ENCODE peak calls at places on chromosomes 12 and 14, in eight cellular contexts. V, W, Z, C, I, J, B and Y are unnamed samples.

GRCh38 chr14:34257505-34257904 is 204.5 kb downstream of the SPTSSA start:
- DNase-seq in V (no peak), W (no peak), Z (no peak), C (no peak), I (no peak), J (no peak), B (no peak), Y (no peak)

GRCh38 chr12:79546461-79547043 is 144.2 kb downstream of the PAWR start:
- DNase-seq in V (no peak), W (no peak), Z (no peak), C (no peak), I (no peak), J (no peak), B (peak; percentile 3), Y (no peak)

GRCh38 chr12:15212877-15213276 is 8.3 kb downstream of the RERG start:
- DNase-seq in V (no peak), W (no peak), Z (no peak), C (no peak), I (no peak), J (no peak), B (no peak), Y (no peak)

GRCh38 chr12:7162691-7163114 is 26.8 kb upstream of the PEX5 start:
- DNase-seq in V (no peak), W (peak; percentile 5), Z (peak; percentile 24), C (no peak), I (no peak), J (peak; percentile 44), B (peak; percentile 68), Y (peak; percentile 47)

GRCh38 chr14:88856786-88857366 is 32.4 kb downstream of the TTC8 start:
- DNase-seq in V (no peak), W (no peak), Z (no peak), C (no peak), I (no peak), J (no peak), B (no peak), Y (no peak)

GRCh38 chr12:103901518-103902173 is 28.6 kb upstream of the HSP90B1 start:
- DNase-seq in V (no peak), W (peak; percentile 47), Z (no peak), C (no peak), I (no peak), J (no peak), B (no peak), Y (peak; percentile 27)

GRCh38 chr12:57518920-57519757 is 1.2 kb downstream of the DDIT3 start:
- DNase-seq in V (no peak), W (no peak), Z (no peak), C (peak; percentile 68), I (no peak), J (peak; percentile 52), B (no peak), Y (peak; percentile 18)

GRCh38 chr14:74934476-74935339 is 11.6 kb upstream of the RPS6KL1 start:
- DNase-seq in V (no peak), W (no peak), Z (no peak), C (no peak), I (no peak), J (peak; percentile 74), B (no peak), Y (peak; percentile 49)

GRCh38 chr12:96263449-96263902 is 69.3 kb downstream of the ELK3 start:
- DNase-seq in V (no peak), W (no peak), Z (no peak), C (no peak), I (no peak), J (no peak), B (no peak), Y (no peak)

GRCh38 chr12:30794591-30795409 is 40.0 kb upstream of the CAPRIN2 start:
- DNase-seq in V (no peak), W (no peak), Z (no peak), C (peak; percentile 68), I (no peak), J (no peak), B (peak; percentile 97), Y (no peak)

GRCh38 chr12:65123435-65124063 is 2.4 kb upstream of the WIF1 start:
- DNase-seq in V (no peak), W (no peak), Z (no peak), C (peak; percentile 31), I (no peak), J (no peak), B (peak; percentile 6), Y (no peak)

GRCh38 chr12:131368073-131369071 is 342.5 kb upstream of the SFSWAP start:
- DNase-seq in V (peak; percentile 19), W (no peak), Z (no peak), C (no peak), I (no peak), J (no peak), B (no peak), Y (no peak)

GRCh38 chr14:92645841-92646478 is 102.5 kb downstream of the LGMN start:
- DNase-seq in V (no peak), W (no peak), Z (no peak), C (peak; percentile 93), I (no peak), J (no peak), B (no peak), Y (no peak)

GRCh38 chr12:88854260-88854659 is 274.0 kb upstream of the KITLG start:
- DNase-seq in V (no peak), W (no peak), Z (no peak), C (peak; percentile 93), I (no peak), J (no peak), B (peak; percentile 91), Y (no peak)

GRCh38 chr14:42523656-42524055 is 917.0 kb downstream of the LRFN5 start:
- DNase-seq in V (no peak), W (no peak), Z (no peak), C (no peak), I (no peak), J (no peak), B (no peak), Y (no peak)

GRCh38 chr14:67776653-67777322 is 39.6 kb downstream of the ZFYVE26 start:
- DNase-seq in V (no peak), W (no peak), Z (no peak), C (no peak), I (no peak), J (no peak), B (no peak), Y (no peak)

GRCh38 chr12:7460375-7461259 is 16.7 kb upstream of the CD163L1 start:
- DNase-seq in V (no peak), W (peak; percentile 48), Z (peak; percentile 58), C (peak; percentile 44), I (no peak), J (peak; percentile 37), B (peak; percentile 34), Y (peak; percentile 13)

GRCh38 chr14:96852823-96853422 is 55.7 kb downstream of the VRK1 start:
- DNase-seq in V (no peak), W (no peak), Z (no peak), C (peak; percentile 68), I (no peak), J (no peak), B (peak; percentile 22), Y (no peak)

GRCh38 chr12:3122841-3123678 is 45.9 kb downstream of the TSPAN9 start:
- DNase-seq in V (no peak), W (no peak), Z (peak; percentile 22), C (peak; percentile 77), I (no peak), J (peak; percentile 63), B (peak; percentile 38), Y (peak; percentile 45)

GRCh38 chr14:82451675-82452074 is 918.0 kb upstream of the SEL1L start:
- DNase-seq in V (no peak), W (no peak), Z (no peak), C (no peak), I (no peak), J (no peak), B (no peak), Y (no peak)

GRCh38 chr14:93073833-93074769 is 41.6 kb downstream of the ITPK1 start:
- DNase-seq in V (no peak), W (no peak), Z (peak; percentile 42), C (peak; percentile 54), I (peak; percentile 34), J (peak; percentile 69), B (no peak), Y (no peak)

GRCh38 chr12:117212563-117213190 is 22.4 kb upstream of the FBXO21 start:
- DNase-seq in V (no peak), W (peak; percentile 59), Z (peak; percentile 75), C (peak; percentile 82), I (peak; percentile 50), J (peak; percentile 62), B (peak; percentile 73), Y (peak; percentile 86)

GRCh38 chr12:110785240-110785639 is 42.5 kb upstream of the PPP1CC start:
- DNase-seq in V (no peak), W (no peak), Z (no peak), C (no peak), I (no peak), J (no peak), B (no peak), Y (no peak)

GRCh38 chr14:90483551-90483950 is 86.7 kb downstream of the CALM1 start:
- DNase-seq in V (peak; percentile 58), W (peak; percentile 25), Z (peak; percentile 75), C (no peak), I (no peak), J (no peak), B (peak; percentile 26), Y (peak; percentile 41)

GRCh38 chr12:114476159-114476558 is 70.2 kb upstream of the TBX5 start:
- DNase-seq in V (no peak), W (no peak), Z (no peak), C (peak; percentile 60), I (no peak), J (no peak), B (no peak), Y (no peak)

GRCh38 chr14:79144891-79145290 is 974.7 kb downstream of the NRXN3 start:
- DNase-seq in V (no peak), W (no peak), Z (no peak), C (no peak), I (no peak), J (no peak), B (no peak), Y (no peak)

GRCh38 chr14:50388256-50388931 is 8.3 kb downstream of the CDKL1 start:
- DNase-seq in V (peak; percentile 57), W (no peak), Z (peak; percentile 71), C (no peak), I (no peak), J (no peak), B (no peak), Y (no peak)

GRCh38 chr12:27652174-27652763 is 44.0 kb upstream of the REP15 start:
- DNase-seq in V (no peak), W (peak; percentile 3), Z (peak; percentile 70), C (peak; percentile 80), I (no peak), J (no peak), B (peak; percentile 65), Y (peak; percentile 44)

GRCh38 chr12:69901141-69901900 is 76.3 kb downstream of the MYRFL start:
- DNase-seq in V (no peak), W (no peak), Z (no peak), C (peak; percentile 55), I (no peak), J (no peak), B (no peak), Y (no peak)

GRCh38 chr14:59777006-59777579 is 93.5 kb downstream of the RTN1 start:
- DNase-seq in V (no peak), W (no peak), Z (no peak), C (no peak), I (no peak), J (no peak), B (no peak), Y (no peak)

GRCh38 chr12:104477812-104478388 is 21.2 kb downstream of the CHST11 start:
- DNase-seq in V (no peak), W (no peak), Z (no peak), C (no peak), I (no peak), J (no peak), B (no peak), Y (no peak)

GRCh38 chr14:67934851-67935250 is 115.3 kb downstream of the RAD51B start:
- DNase-seq in V (no peak), W (no peak), Z (no peak), C (no peak), I (no peak), J (no peak), B (no peak), Y (no peak)

GRCh38 chr12:116320839-116321238 is 43.3 kb upstream of the MED13L start:
- DNase-seq in V (no peak), W (no peak), Z (no peak), C (peak; percentile 40), I (no peak), J (no peak), B (no peak), Y (no peak)

GRCh38 chr12:73598626-73599025 is 939.0 kb upstream of the ATXN7L3B start:
- DNase-seq in V (no peak), W (no peak), Z (no peak), C (no peak), I (no peak), J (no peak), B (no peak), Y (no peak)